ENCODE peak calls at places on chromosomes 3 and 15, in eight cellular contexts. One of them, this sample, is unnamed.

GRCh38 chr3:52313774-52314188 is 2.3 kb upstream of the DNAH1 start:
- DNase-seq in EL: peak
- DNase-seq in stimulated activated CD4-positive, alpha-beta T cell treated with anti-CD3 and anti-CD28 coated beads, Interleukin-1b, Interleukin-23, amount 100 ng/mL, for 4 hours: no peak
- DNase-seq in stimulated activated CD8-positive, alpha-beta memory T cell treated with anti-CD3 and anti-CD28 coated beads, Interleukin-7, amount 100 ng/mL, for 48 hours: no peak
- DNase-seq in fibroblast of the aortic adventitia: peak
- DNase-seq in GM12891: peak
- DNase-seq in right cardiac atrium: peak
- DNase-seq in OCI-LY7: peak
- DNase-seq in this sample: no peak

GRCh38 chr3:194642769-194643168 is 9.6 kb upstream of the TMEM44 start:
- DNase-seq in EL: no peak
- DNase-seq in stimulated activated CD4-positive, alpha-beta T cell treated with anti-CD3 and anti-CD28 coated beads, Interleukin-1b, Interleukin-23, amount 100 ng/mL, for 4 hours: no peak
- DNase-seq in stimulated activated CD8-positive, alpha-beta memory T cell treated with anti-CD3 and anti-CD28 coated beads, Interleukin-7, amount 100 ng/mL, for 48 hours: no peak
- DNase-seq in fibroblast of the aortic adventitia: no peak
- DNase-seq in GM12891: no peak
- DNase-seq in right cardiac atrium: no peak
- DNase-seq in OCI-LY7: no peak
- DNase-seq in this sample: no peak

GRCh38 chr3:11465744-11466611 is 177.7 kb downstream of the VGLL4 start:
- DNase-seq in EL: peak
- DNase-seq in stimulated activated CD4-positive, alpha-beta T cell treated with anti-CD3 and anti-CD28 coated beads, Interleukin-1b, Interleukin-23, amount 100 ng/mL, for 4 hours: no peak
- DNase-seq in stimulated activated CD8-positive, alpha-beta memory T cell treated with anti-CD3 and anti-CD28 coated beads, Interleukin-7, amount 100 ng/mL, for 48 hours: no peak
- DNase-seq in fibroblast of the aortic adventitia: peak
- DNase-seq in GM12891: no peak
- DNase-seq in right cardiac atrium: no peak
- DNase-seq in OCI-LY7: no peak
- DNase-seq in this sample: no peak

GRCh38 chr3:114649331-114649730 is 355.5 kb downstream of the TIGIT start:
- DNase-seq in EL: peak
- DNase-seq in stimulated activated CD4-positive, alpha-beta T cell treated with anti-CD3 and anti-CD28 coated beads, Interleukin-1b, Interleukin-23, amount 100 ng/mL, for 4 hours: no peak
- DNase-seq in stimulated activated CD8-positive, alpha-beta memory T cell treated with anti-CD3 and anti-CD28 coated beads, Interleukin-7, amount 100 ng/mL, for 48 hours: no peak
- DNase-seq in fibroblast of the aortic adventitia: peak
- DNase-seq in GM12891: no peak
- DNase-seq in right cardiac atrium: no peak
- DNase-seq in OCI-LY7: no peak
- DNase-seq in this sample: no peak

GRCh38 chr3:14175383-14176037 is 2.9 kb downstream of the XPC start:
- DNase-seq in EL: peak
- DNase-seq in stimulated activated CD4-positive, alpha-beta T cell treated with anti-CD3 and anti-CD28 coated beads, Interleukin-1b, Interleukin-23, amount 100 ng/mL, for 4 hours: no peak
- DNase-seq in stimulated activated CD8-positive, alpha-beta memory T cell treated with anti-CD3 and anti-CD28 coated beads, Interleukin-7, amount 100 ng/mL, for 48 hours: peak
- DNase-seq in fibroblast of the aortic adventitia: peak
- DNase-seq in GM12891: no peak
- DNase-seq in right cardiac atrium: no peak
- DNase-seq in OCI-LY7: peak
- DNase-seq in this sample: no peak

GRCh38 chr3:157460253-157460652 is 23.6 kb downstream of the PTX3 start:
- DNase-seq in EL: peak
- DNase-seq in stimulated activated CD4-positive, alpha-beta T cell treated with anti-CD3 and anti-CD28 coated beads, Interleukin-1b, Interleukin-23, amount 100 ng/mL, for 4 hours: no peak
- DNase-seq in stimulated activated CD8-positive, alpha-beta memory T cell treated with anti-CD3 and anti-CD28 coated beads, Interleukin-7, amount 100 ng/mL, for 48 hours: no peak
- DNase-seq in fibroblast of the aortic adventitia: peak
- DNase-seq in GM12891: no peak
- DNase-seq in right cardiac atrium: no peak
- DNase-seq in OCI-LY7: no peak
- DNase-seq in this sample: no peak

GRCh38 chr15:39426552-39427532 is 154.0 kb upstream of the THBS1 start:
- DNase-seq in EL: peak
- DNase-seq in stimulated activated CD4-positive, alpha-beta T cell treated with anti-CD3 and anti-CD28 coated beads, Interleukin-1b, Interleukin-23, amount 100 ng/mL, for 4 hours: peak
- DNase-seq in stimulated activated CD8-positive, alpha-beta memory T cell treated with anti-CD3 and anti-CD28 coated beads, Interleukin-7, amount 100 ng/mL, for 48 hours: peak
- DNase-seq in fibroblast of the aortic adventitia: peak
- DNase-seq in GM12891: peak
- DNase-seq in right cardiac atrium: peak
- DNase-seq in OCI-LY7: no peak
- DNase-seq in this sample: peak

GRCh38 chr3:133776794-133777438 is 28.7 kb upstream of the SRPRB start:
- DNase-seq in EL: no peak
- DNase-seq in stimulated activated CD4-positive, alpha-beta T cell treated with anti-CD3 and anti-CD28 coated beads, Interleukin-1b, Interleukin-23, amount 100 ng/mL, for 4 hours: no peak
- DNase-seq in stimulated activated CD8-positive, alpha-beta memory T cell treated with anti-CD3 and anti-CD28 coated beads, Interleukin-7, amount 100 ng/mL, for 48 hours: no peak
- DNase-seq in fibroblast of the aortic adventitia: no peak
- DNase-seq in GM12891: no peak
- DNase-seq in right cardiac atrium: no peak
- DNase-seq in OCI-LY7: no peak
- DNase-seq in this sample: no peak

GRCh38 chr15:80173022-80173759 is 20.4 kb downstream of the FAH start:
- DNase-seq in EL: peak
- DNase-seq in stimulated activated CD4-positive, alpha-beta T cell treated with anti-CD3 and anti-CD28 coated beads, Interleukin-1b, Interleukin-23, amount 100 ng/mL, for 4 hours: peak
- DNase-seq in stimulated activated CD8-positive, alpha-beta memory T cell treated with anti-CD3 and anti-CD28 coated beads, Interleukin-7, amount 100 ng/mL, for 48 hours: peak
- DNase-seq in fibroblast of the aortic adventitia: peak
- DNase-seq in GM12891: peak
- DNase-seq in right cardiac atrium: peak
- DNase-seq in OCI-LY7: peak
- DNase-seq in this sample: no peak

GRCh38 chr15:68431792-68432401 is at the start of gene ITGA11:
- DNase-seq in EL: peak
- DNase-seq in stimulated activated CD4-positive, alpha-beta T cell treated with anti-CD3 and anti-CD28 coated beads, Interleukin-1b, Interleukin-23, amount 100 ng/mL, for 4 hours: no peak
- DNase-seq in stimulated activated CD8-positive, alpha-beta memory T cell treated with anti-CD3 and anti-CD28 coated beads, Interleukin-7, amount 100 ng/mL, for 48 hours: no peak
- DNase-seq in fibroblast of the aortic adventitia: peak
- DNase-seq in GM12891: peak
- DNase-seq in right cardiac atrium: peak
- DNase-seq in OCI-LY7: no peak
- DNase-seq in this sample: no peak

GRCh38 chr3:157123621-157124020 is 36.3 kb downstream of the CCNL1 start:
- DNase-seq in EL: no peak
- DNase-seq in stimulated activated CD4-positive, alpha-beta T cell treated with anti-CD3 and anti-CD28 coated beads, Interleukin-1b, Interleukin-23, amount 100 ng/mL, for 4 hours: no peak
- DNase-seq in stimulated activated CD8-positive, alpha-beta memory T cell treated with anti-CD3 and anti-CD28 coated beads, Interleukin-7, amount 100 ng/mL, for 48 hours: no peak
- DNase-seq in fibroblast of the aortic adventitia: peak
- DNase-seq in GM12891: no peak
- DNase-seq in right cardiac atrium: no peak
- DNase-seq in OCI-LY7: no peak
- DNase-seq in this sample: no peak

GRCh38 chr3:126473292-126474168 is 2.2 kb downstream of the ZXDC start:
- DNase-seq in EL: no peak
- DNase-seq in stimulated activated CD4-positive, alpha-beta T cell treated with anti-CD3 and anti-CD28 coated beads, Interleukin-1b, Interleukin-23, amount 100 ng/mL, for 4 hours: no peak
- DNase-seq in stimulated activated CD8-positive, alpha-beta memory T cell treated with anti-CD3 and anti-CD28 coated beads, Interleukin-7, amount 100 ng/mL, for 48 hours: no peak
- DNase-seq in fibroblast of the aortic adventitia: no peak
- DNase-seq in GM12891: no peak
- DNase-seq in right cardiac atrium: no peak
- DNase-seq in OCI-LY7: peak
- DNase-seq in this sample: no peak

GRCh38 chr15:29043731-29044485 is 158.1 kb downstream of the APBA2 start:
- DNase-seq in EL: peak
- DNase-seq in stimulated activated CD4-positive, alpha-beta T cell treated with anti-CD3 and anti-CD28 coated beads, Interleukin-1b, Interleukin-23, amount 100 ng/mL, for 4 hours: no peak
- DNase-seq in stimulated activated CD8-positive, alpha-beta memory T cell treated with anti-CD3 and anti-CD28 coated beads, Interleukin-7, amount 100 ng/mL, for 48 hours: no peak
- DNase-seq in fibroblast of the aortic adventitia: no peak
- DNase-seq in GM12891: no peak
- DNase-seq in right cardiac atrium: no peak
- DNase-seq in OCI-LY7: no peak
- DNase-seq in this sample: no peak

GRCh38 chr15:64878708-64879107 is 33.0 kb upstream of the ANKDD1A start:
- DNase-seq in EL: no peak
- DNase-seq in stimulated activated CD4-positive, alpha-beta T cell treated with anti-CD3 and anti-CD28 coated beads, Interleukin-1b, Interleukin-23, amount 100 ng/mL, for 4 hours: no peak
- DNase-seq in stimulated activated CD8-positive, alpha-beta memory T cell treated with anti-CD3 and anti-CD28 coated beads, Interleukin-7, amount 100 ng/mL, for 48 hours: no peak
- DNase-seq in fibroblast of the aortic adventitia: no peak
- DNase-seq in GM12891: no peak
- DNase-seq in right cardiac atrium: no peak
- DNase-seq in OCI-LY7: no peak
- DNase-seq in this sample: no peak